ENCODE peak calls at places on chromosomes 6 and 20, in six cellular contexts. Y, O, K, F, S and A are unnamed samples.

GRCh38 chr6:106363401-106364138 is 3.1 kb downstream of the CRYBG1 start:
- DNase-seq in Y (no peak), O (no peak), K (no peak), F (no peak), S (no peak), A (no peak)

GRCh38 chr6:91317247-91317646 is 730.4 kb upstream of the MAP3K7 start:
- DNase-seq in Y (no peak), O (no peak), K (no peak), F (no peak), S (no peak), A (no peak)

GRCh38 chr6:30007132-30007764 is 53.8 kb upstream of the POLR1H start:
- DNase-seq in Y (peak), O (peak), K (no peak), F (no peak), S (no peak), A (peak)

GRCh38 chr6:41584668-41585205 is 38.6 kb downstream of the FOXP4 start:
- DNase-seq in Y (peak), O (no peak), K (no peak), F (peak), S (no peak), A (peak)

GRCh38 chr6:35468980-35469710 is 944 bp downstream of the RPL10A start:
- DNase-seq in Y (no peak), O (no peak), K (no peak), F (no peak), S (no peak), A (no peak)

GRCh38 chr20:34062651-34063482 is 49.2 kb downstream of the EIF2S2 start:
- DNase-seq in Y (no peak), O (no peak), K (no peak), F (no peak), S (no peak), A (no peak)

GRCh38 chr6:149895702-149896310 is 2.1 kb downstream of the RAET1E start:
- DNase-seq in Y (no peak), O (peak), K (no peak), F (no peak), S (no peak), A (no peak)

GRCh38 chr6:170403451-170403850 is 96.9 kb downstream of the FAM120B start:
- DNase-seq in Y (no peak), O (no peak), K (no peak), F (peak), S (no peak), A (no peak)

GRCh38 chr20:39019805-39020325 is 57.7 kb downstream of the DHX35 start:
- DNase-seq in Y (no peak), O (no peak), K (no peak), F (no peak), S (no peak), A (no peak)

GRCh38 chr20:33465536-33466302 is 22.2 kb upstream of the SNTA1 start:
- DNase-seq in Y (no peak), O (no peak), K (no peak), F (no peak), S (no peak), A (no peak)

GRCh38 chr20:37821691-37822655 is 81.0 kb upstream of the VSTM2L start:
- DNase-seq in Y (no peak), O (no peak), K (peak), F (no peak), S (no peak), A (no peak)

GRCh38 chr20:45450097-45450818 is 19.3 kb upstream of the WFDC2 start:
- DNase-seq in Y (peak), O (no peak), K (no peak), F (peak), S (peak), A (no peak)

GRCh38 chr6:14857501-14857900 is 388.4 kb upstream of the JARID2 start:
- DNase-seq in Y (peak), O (no peak), K (no peak), F (no peak), S (no peak), A (peak)

GRCh38 chr20:32516985-32517873 is 67.9 kb downstream of the NOL4L start:
- DNase-seq in Y (no peak), O (no peak), K (no peak), F (peak), S (no peak), A (no peak)

GRCh38 chr20:43963872-43964791 is 49.5 kb downstream of the TOX2 start:
- DNase-seq in Y (peak), O (no peak), K (no peak), F (no peak), S (peak), A (peak)

GRCh38 chr20:64164123-64164836 is at the start of gene MYT1:
- DNase-seq in Y (no peak), O (no peak), K (no peak), F (no peak), S (peak), A (no peak)

GRCh38 chr6:137415834-137416190 is 78.4 kb downstream of the OLIG3 start:
- DNase-seq in Y (no peak), O (no peak), K (no peak), F (no peak), S (no peak), A (no peak)

GRCh38 chr20:52972965-52973819 is 1.0 kb downstream of the TSHZ2 start:
- DNase-seq in Y (no peak), O (no peak), K (no peak), F (peak), S (no peak), A (peak)

GRCh38 chr6:101083533-101084172 is 202.5 kb upstream of the ASCC3 start:
- DNase-seq in Y (no peak), O (no peak), K (no peak), F (no peak), S (no peak), A (no peak)

GRCh38 chr6:89986650-89987074 is 92.4 kb downstream of the GJA10 start:
- DNase-seq in Y (no peak), O (no peak), K (peak), F (no peak), S (no peak), A (no peak)

GRCh38 chr6:26054937-26055669 is 32.1 kb upstream of the HFE start:
- DNase-seq in Y (peak), O (peak), K (peak), F (peak), S (no peak), A (peak)